ENCODE peak calls at places on chromosomes 3 and 15, in four cellular contexts. One of them, this sample, is unnamed. For H3K36me3, the result is how much of the 10 kb centered on the place peaks cover.

GRCh38 chr3:187456268-187456667 is 88.1 kb downstream of the RTP4 start:
- DNase-seq in K562: no peak
- DNase-seq in HepG2: no peak
- DNase-seq in H1: no peak
- DNase-seq in this sample: no peak

GRCh38 chr3:114597012-114597411 is 303.2 kb downstream of the TIGIT start:
- DNase-seq in K562: no peak
- DNase-seq in HepG2: no peak
- DNase-seq in H1: no peak
- DNase-seq in this sample: no peak

GRCh38 chr15:80550219-80550909 is 144.7 kb upstream of the ABHD17C start:
- DNase-seq in H1: no peak
- DNase-seq in HepG2: peak
- DNase-seq in K562: no peak
- DNase-seq in this sample: peak

GRCh38 chr15:51493892-51494291 is 128.7 kb downstream of the DMXL2 start:
- DNase-seq in K562: no peak
- DNase-seq in HepG2: peak
- DNase-seq in H1: no peak
- DNase-seq in this sample: no peak

GRCh38 chr15:90550919-90551318 is 21.2 kb downstream of the CRTC3 start:
- DNase-seq in K562: no peak
- DNase-seq in HepG2: no peak
- DNase-seq in H1: no peak
- DNase-seq in this sample: no peak

GRCh38 chr3:143221446-143221845 is 101.9 kb downstream of the CHST2 start:
- DNase-seq in K562: no peak
- DNase-seq in HepG2: no peak
- DNase-seq in H1: no peak
- DNase-seq in this sample: no peak

GRCh38 chr15:98966036-98966787 is 41.4 kb downstream of the PGPEP1L start:
- DNase-seq in H1: no peak
- DNase-seq in HepG2: no peak
- DNase-seq in K562: no peak
- DNase-seq in this sample: no peak

GRCh38 chr15:85009435-85009834 is 27.8 kb downstream of the PDE8A start:
- DNase-seq in K562: no peak
- DNase-seq in HepG2: no peak
- DNase-seq in H1: no peak
- DNase-seq in this sample: no peak

GRCh38 chr15:88484781-88485246 is 17.3 kb downstream of the MRPS11 start:
- DNase-seq in H1: no peak
- DNase-seq in K562: no peak
- DNase-seq in HepG2: no peak
- DNase-seq in this sample: no peak

GRCh38 chr15:77616072-77616471 is 16.6 kb downstream of the LINGO1 start:
- DNase-seq in HepG2: no peak
- DNase-seq in H1: no peak
- DNase-seq in K562: no peak
- DNase-seq in this sample: no peak

GRCh38 chr3:40876496-40876895 is 322.8 kb upstream of the CTNNB1 start:
- DNase-seq in K562: no peak
- DNase-seq in HepG2: peak
- DNase-seq in H1: no peak
- DNase-seq in this sample: no peak

GRCh38 chr3:140086642-140087041 is 151.7 kb downstream of the CLSTN2 start:
- DNase-seq in HepG2: no peak
- DNase-seq in H1: no peak
- DNase-seq in K562: no peak
- DNase-seq in this sample: no peak

GRCh38 chr15:101204744-101205535 is 46.9 kb downstream of the CHSY1 start:
- DNase-seq in K562: no peak
- DNase-seq in HepG2: no peak
- DNase-seq in H1: no peak
- DNase-seq in this sample: no peak

GRCh38 chr15:39455502-39455991 is 125.3 kb upstream of the THBS1 start:
- DNase-seq in HepG2: peak
- DNase-seq in K562: peak
- DNase-seq in H1: no peak
- DNase-seq in this sample: no peak

GRCh38 chr3:158355623-158356588 is 215.1 kb upstream of the MLF1 start:
- DNase-seq in H1: no peak
- DNase-seq in HepG2: no peak
- DNase-seq in K562: no peak
- DNase-seq in this sample: no peak
- H3K27ac ChIP-seq in H1: no peak
- H3K27ac ChIP-seq in HepG2: no peak
- H3K27ac ChIP-seq in K562: no peak
- H3K27ac ChIP-seq in this sample: no peak

GRCh38 chr15:31824009-31824408 is 206.3 kb upstream of the CHRNA7 start:
- DNase-seq in K562: no peak
- DNase-seq in H1: no peak
- DNase-seq in HepG2: no peak
- DNase-seq in this sample: no peak

DNA sequence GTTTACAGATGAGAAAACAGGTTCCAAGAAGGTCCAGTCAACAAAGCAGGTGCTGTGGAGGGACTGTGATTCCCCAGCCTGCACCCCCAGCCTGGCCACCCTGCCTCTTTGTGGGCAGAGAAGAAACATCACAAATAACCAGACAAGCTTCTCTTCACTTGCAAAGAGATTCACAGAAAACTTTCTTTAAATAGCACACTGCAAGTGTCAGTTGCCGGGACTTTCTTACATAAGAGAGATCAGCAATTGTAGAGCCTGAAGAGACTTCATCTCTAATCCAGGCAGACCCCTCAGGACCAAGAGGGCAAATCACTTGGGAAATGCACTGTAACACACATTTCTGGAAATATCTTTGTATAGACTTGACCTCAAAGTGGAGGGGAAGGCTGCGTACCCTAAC is 207.9 kb upstream of the CHRNA7 start:
- DNase-seq in HepG2: no peak
- DNase-seq in K562: no peak
- DNase-seq in H1: no peak
- DNase-seq in this sample: no peak
- TF ChIP-seq JUN in HepG2: no peak
- TF ChIP-seq JUN in K562: no peak
- TF ChIP-seq JUN in H1: no peak
- TF ChIP-seq JUN in this sample: no peak

GRCh38 chr3:13399603-13400002 is 20.5 kb downstream of the NUP210 start:
- DNase-seq in H1: no peak
- DNase-seq in HepG2: no peak
- DNase-seq in K562: no peak
- DNase-seq in this sample: no peak
- H3K36me3 ChIP-seq in H1: under half
- H3K36me3 ChIP-seq in HepG2: under half
- H3K36me3 ChIP-seq in K562: half or more
- H3K36me3 ChIP-seq in this sample: under half

GRCh38 chr3:72272356-72272755 is 487.4 kb upstream of the PROK2 start:
- DNase-seq in HepG2: no peak
- DNase-seq in H1: no peak
- DNase-seq in K562: no peak
- DNase-seq in this sample: no peak
- H3K27ac ChIP-seq in HepG2: no peak
- H3K27ac ChIP-seq in H1: no peak
- H3K27ac ChIP-seq in K562: no peak
- H3K27ac ChIP-seq in this sample: no peak

GRCh38 chr3:141093971-141094401 is 42.8 kb downstream of the SPSB4 start:
- DNase-seq in H1: no peak
- DNase-seq in K562: no peak
- DNase-seq in HepG2: no peak
- DNase-seq in this sample: no peak
- TF ChIP-seq JUN in H1: no peak
- TF ChIP-seq JUN in K562: no peak
- TF ChIP-seq JUN in HepG2: no peak
- TF ChIP-seq JUN in this sample: no peak

GRCh38 chr3:133576169-133576568 is 2.7 kb downstream of the CDV3 start:
- DNase-seq in HepG2: no peak
- DNase-seq in K562: no peak
- DNase-seq in H1: no peak
- DNase-seq in this sample: peak
- H3K36me3 ChIP-seq in HepG2: under half
- H3K36me3 ChIP-seq in K562: half or more
- H3K36me3 ChIP-seq in H1: under half
- H3K36me3 ChIP-seq in this sample: under half

GRCh38 chr3:151268267-151269235 is 9.8 kb downstream of the P2RY14 start:
- DNase-seq in HepG2: no peak
- DNase-seq in H1: no peak
- DNase-seq in K562: no peak
- DNase-seq in this sample: no peak
- H3K27ac ChIP-seq in HepG2: no peak
- H3K27ac ChIP-seq in H1: no peak
- H3K27ac ChIP-seq in K562: no peak
- H3K27ac ChIP-seq in this sample: no peak

GRCh38 chr3:42683875-42684593 is 1.3 kb upstream of the KLHL40 start:
- DNase-seq in HepG2: peak
- DNase-seq in K562: peak
- DNase-seq in H1: peak
- DNase-seq in this sample: peak
- TF ChIP-seq JUN in HepG2: no peak
- TF ChIP-seq JUN in K562: no peak
- TF ChIP-seq JUN in H1: no peak
- TF ChIP-seq JUN in this sample: peak

DNA sequence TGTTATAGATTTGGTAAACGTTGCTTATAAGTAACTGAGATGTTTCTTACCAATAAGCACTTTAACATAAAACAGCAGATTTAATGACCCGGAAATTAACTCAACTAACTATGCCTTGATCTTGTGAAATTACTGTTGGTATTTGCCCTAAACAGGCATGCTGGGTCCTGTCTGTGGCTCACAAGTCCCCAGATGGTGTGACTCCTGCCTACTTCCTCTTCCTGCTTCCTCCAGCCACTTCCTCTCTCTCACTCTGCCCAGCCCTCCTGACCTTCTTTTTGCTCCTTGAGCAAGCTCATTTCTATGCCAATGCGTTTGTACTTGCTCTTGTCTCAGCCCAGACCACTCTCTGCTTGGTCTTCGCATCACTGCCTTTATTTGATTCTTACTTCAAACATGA is 256.5 kb upstream of the SEMA6D start:
- DNase-seq in K562: no peak
- DNase-seq in HepG2: no peak
- DNase-seq in H1: no peak
- DNase-seq in this sample: peak
- H3K36me3 ChIP-seq in K562: under half
- H3K36me3 ChIP-seq in HepG2: under half
- H3K36me3 ChIP-seq in H1: under half
- H3K36me3 ChIP-seq in this sample: under half